ENCODE peak calls at places on chromosomes 7 and 10, in five cellular contexts. F is neuronal stem cell, E is H9, U is mesenchymal stem cell, S is trophoblast cell. A is an unnamed sample.
A peak's percentile ranks its signal among the peaks of the same experiment; 100 is the strongest.

GRCh38 chr10:115092258-115092554 is 959 bp upstream of the ATRNL1 start:
- DNase-seq in F (no peak), E (no peak), U (no peak), S (no peak), A (no peak)

GRCh38 chr7:1027285-1028043 is 16.9 kb upstream of the GPR146 start:
- DNase-seq in S (peak; percentile 29), F (no peak), E (peak; percentile 56), U (peak; percentile 56), A (peak; percentile 65)

GRCh38 chr7:159012353-159013069 is 132.2 kb downstream of the VIPR2 start:
- DNase-seq in E (no peak), U (peak; percentile 9), F (no peak), S (no peak), A (no peak)

GRCh38 chr10:3671431-3671955 is 113.5 kb downstream of the KLF6 start:
- DNase-seq in F (no peak), S (peak; percentile 41), E (no peak), U (no peak), A (no peak)

GRCh38 chr10:24351883-24352778 is 143.2 kb downstream of the KIAA1217 start:
- DNase-seq in S (no peak), E (no peak), U (no peak), F (peak; percentile 38), A (no peak)

GRCh38 chr10:48365668-48366067 is 59.2 kb downstream of the MAPK8 start:
- DNase-seq in S (no peak), E (no peak), F (no peak), U (no peak), A (no peak)

GRCh38 chr10:104574470-104575213 is 66.4 kb upstream of the SORCS3 start:
- DNase-seq in F (no peak), E (no peak), U (no peak), S (no peak), A (no peak)

GRCh38 chr10:90589825-90590224 is 268.0 kb downstream of the HTR7 start:
- DNase-seq in S (no peak), U (no peak), F (no peak), E (no peak), A (no peak)

GRCh38 chr7:137871173-137871915 is 24.6 kb upstream of the DGKI start:
- DNase-seq in F (no peak), U (peak; percentile 34), E (no peak), S (no peak), A (no peak)

GRCh38 chr7:85489498-85489897 is 302.6 kb upstream of the SEMA3D start:
- DNase-seq in S (no peak), F (no peak), U (peak; percentile 87), E (no peak), A (no peak)

GRCh38 chr10:134743-135600 is at the start of gene ZMYND11:
- DNase-seq in S (no peak), U (peak; percentile 67), F (peak; percentile 58), E (peak; percentile 34), A (no peak)

GRCh38 chr7:2698581-2699288 is 10.7 kb downstream of the AMZ1 start:
- DNase-seq in U (no peak), S (no peak), E (no peak), F (no peak), A (no peak)

GRCh38 chr7:4273566-4274230 is 408.4 kb upstream of the FOXK1 start:
- DNase-seq in S (no peak), E (no peak), F (no peak), U (no peak), A (no peak)

GRCh38 chr7:80044796-80045195 is 89.8 kb upstream of the GNAI1 start:
- DNase-seq in S (no peak), F (no peak), E (no peak), U (no peak), A (no peak)

GRCh38 chr7:155458317-155459132 is 596 bp downstream of the EN2 start:
- DNase-seq in S (peak; percentile 6), U (no peak), F (no peak), E (peak; percentile 36), A (no peak)

GRCh38 chr7:1442355-1443124 is 16.7 kb downstream of the MICALL2 start:
- DNase-seq in E (no peak), S (no peak), U (no peak), F (no peak), A (no peak)

GRCh38 chr10:92091965-92092364 is 168.4 kb downstream of the BTAF1 start:
- DNase-seq in F (no peak), E (no peak), U (no peak), S (no peak), A (no peak)

GRCh38 chr10:91887075-91887899 is 22.0 kb downstream of the FGFBP3 start:
- DNase-seq in F (peak; percentile 93), U (peak; percentile 69), S (no peak), E (peak; percentile 98), A (peak; percentile 89)

GRCh38 chr10:69413221-69413865 is 3.4 kb downstream of the TACR2 start:
- DNase-seq in E (peak; percentile 89), U (peak; percentile 81), F (peak; percentile 59), S (no peak), A (peak; percentile 49)

GRCh38 chr10:79392020-79392398 is 44.7 kb downstream of the PPIF start:
- DNase-seq in S (no peak), F (no peak), U (no peak), E (no peak), A (no peak)

GRCh38 chr10:42754155-42755027 is 28.2 kb upstream of the BMS1 start:
- DNase-seq in E (peak; percentile 60), U (peak; percentile 25), S (no peak), F (peak; percentile 30), A (peak; percentile 75)

GRCh38 chr7:5278781-5279180 is 4.0 kb upstream of the SLC29A4 start:
- DNase-seq in F (no peak), E (no peak), S (no peak), U (no peak), A (no peak)

GRCh38 chr7:155009570-155010157 is 6.7 kb upstream of the PAXIP1 start:
- DNase-seq in S (no peak), E (peak; percentile 51), U (peak; percentile 11), F (no peak), A (no peak)

GRCh38 chr10:49518982-49519578 is 19.8 kb downstream of the ERCC6 start:
- DNase-seq in F (peak; percentile 61), U (peak; percentile 53), E (peak; percentile 38), S (peak; percentile 30), A (no peak)

GRCh38 chr7:1601956-1602355 is 32.1 kb upstream of the PSMG3 start:
- DNase-seq in U (no peak), F (no peak), E (no peak), S (no peak), A (no peak)

GRCh38 chr7:151205749-151206148 is 4.5 kb downstream of the H2BK1 start:
- DNase-seq in F (no peak), S (no peak), E (no peak), U (no peak), A (no peak)
- H2BK12ac ChIP-seq in F (no peak overlapping the region), S (no peak overlapping the region), E (no peak overlapping the region), U (no peak overlapping the region), A (no peak overlapping the region)

GRCh38 chr10:102644066-102644645 is at the start of gene TRIM8:
- DNase-seq in U (peak; percentile 46), S (peak; percentile 15), F (no peak), E (peak; percentile 53), A (peak; percentile 65)

GRCh38 chr10:102645741-102646609 is 1.7 kb downstream of the TRIM8 start:
- DNase-seq in F (no peak), U (peak; percentile 96), S (peak; percentile 75), E (no peak), A (peak; percentile 62)

GRCh38 chr10:102644646-102645387 is 538 bp downstream of the TRIM8 start:
- DNase-seq in F (peak; percentile 62), S (peak; percentile 94), E (peak; percentile 89), U (peak; percentile 80), A (peak; percentile 56)

GRCh38 chr10:102646610-102647432 is 2.5 kb downstream of the TRIM8 start:
- DNase-seq in F (no peak), S (no peak), E (no peak), U (peak; percentile 69), A (no peak)

DNA sequence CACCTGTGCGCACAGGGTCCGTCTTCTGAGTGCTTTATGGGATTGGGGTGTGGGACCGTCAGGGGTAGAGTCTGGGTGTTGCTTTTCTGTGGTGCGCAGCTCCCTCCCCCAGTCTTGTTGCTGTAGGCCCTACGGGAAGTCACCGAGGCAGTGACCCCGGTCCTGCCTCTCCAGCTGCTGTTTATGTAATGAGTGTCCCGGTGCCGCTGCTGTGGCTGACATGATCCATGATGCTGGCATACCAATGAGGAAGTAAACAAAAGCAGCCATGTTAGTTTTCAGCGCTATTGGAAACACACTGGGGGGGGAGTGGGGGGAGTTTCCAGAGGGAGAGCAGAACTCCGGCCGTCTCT is 1.1 kb downstream of the TRIM8 start:
- DNase-seq in U (peak; percentile 94), E (no peak), S (no peak), F (peak; percentile 56), A (no peak)
- H2AFZ ChIP-seq in U (peak overlapping the region; percentile 15), E (no peak overlapping the region), S (no peak overlapping the region), F (no peak overlapping the region), A (no peak overlapping the region)

DNA sequence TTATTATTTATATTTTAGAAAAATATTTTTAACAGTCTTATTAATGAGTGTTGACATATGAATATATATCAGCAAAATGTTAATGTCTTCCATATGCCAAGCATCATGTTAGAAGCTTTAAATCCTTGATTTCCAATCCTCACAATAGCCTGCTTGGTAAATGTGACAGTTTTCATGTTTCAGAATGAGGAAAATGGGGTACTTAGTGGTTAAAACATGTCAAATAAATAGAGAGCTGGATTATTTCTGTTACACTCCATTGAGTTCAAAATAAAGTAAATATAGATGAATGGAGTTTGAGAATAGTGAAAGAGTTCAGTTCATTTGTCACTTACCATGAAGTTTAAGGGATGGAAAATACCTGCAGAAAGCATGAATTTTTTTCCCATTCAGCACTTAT is 377.4 kb downstream of the MALRD1 start:
- DNase-seq in S (no peak), F (no peak), U (no peak), E (no peak), A (no peak)
- H2BK12ac ChIP-seq in S (no peak overlapping the region), F (no peak overlapping the region), U (no peak overlapping the region), E (no peak overlapping the region), A (no peak overlapping the region)

GRCh38 chr7:50640779-50641178 is 75.6 kb upstream of the DDC start:
- DNase-seq in U (no peak), E (no peak), F (no peak), S (no peak), A (peak; percentile 22)

GRCh38 chr7:50644114-50644513 is 78.9 kb upstream of the DDC start:
- DNase-seq in F (no peak), S (no peak), E (no peak), U (no peak), A (no peak)

GRCh38 chr7:50637725-50638643 is 72.8 kb upstream of the DDC start:
- DNase-seq in S (no peak), E (no peak), U (no peak), F (no peak), A (no peak)

GRCh38 chr7:50641442-50642405 is 76.5 kb upstream of the DDC start:
- DNase-seq in F (no peak), E (no peak), U (no peak), S (no peak), A (no peak)

DNA sequence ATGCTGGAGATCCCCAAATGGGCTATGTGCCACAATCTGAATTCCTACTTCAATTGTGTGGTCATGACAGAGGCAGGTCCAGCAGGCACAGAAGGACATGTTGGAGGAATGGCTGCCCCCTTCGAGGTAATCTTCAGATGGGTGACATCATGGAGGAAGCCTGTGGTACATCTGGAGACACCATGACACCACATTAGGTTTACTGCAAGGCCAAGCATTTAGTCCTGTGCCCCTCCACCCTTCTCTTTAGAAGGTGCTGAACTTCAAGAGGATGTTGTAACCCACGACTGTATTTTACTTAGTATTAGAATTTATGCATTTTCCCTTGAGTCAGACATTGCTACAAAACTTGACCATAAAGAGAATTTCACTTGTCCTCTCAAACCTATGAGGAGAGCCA is 75.1 kb upstream of the DDC start:
- DNase-seq in S (no peak), U (no peak), E (no peak), F (no peak), A (peak; percentile 20)
- H2AFZ ChIP-seq in S (no peak overlapping the region), U (no peak overlapping the region), E (no peak overlapping the region), F (no peak overlapping the region), A (no peak overlapping the region)

A was measured in H1.